ENCODE peak calls at places on chromosome 16, in seven cellular contexts. C, N, S, J, P, Q and X are unnamed samples.

GRCh38 chr16:56257260-56257659 is 66.0 kb downstream of the GNAO1 start:
- DNase-seq in C (no peak), N (no peak), S (no peak), J (no peak), P (peak; percentile 61), Q (peak; percentile 70), X (peak; percentile 40)

GRCh38 chr16:87635541-87636049 is 33.3 kb downstream of the JPH3 start:
- DNase-seq in C (peak; percentile 89), N (peak; percentile 59), S (peak; percentile 38), J (peak; percentile 52), P (peak; percentile 86), Q (no peak), X (no peak)

GRCh38 chr16:4915226-4915761 is 21.7 kb downstream of the PPL start:
- DNase-seq in C (no peak), N (peak; percentile 57), S (peak; percentile 85), J (no peak), P (no peak), Q (no peak), X (no peak)

GRCh38 chr16:30350134-30350871 is 4.8 kb downstream of the CD2BP2 start:
- DNase-seq in C (no peak), N (no peak), S (no peak), J (no peak), P (no peak), Q (no peak), X (peak; percentile 15)

GRCh38 chr16:53356478-53357207 is 77.6 kb upstream of the RBL2 start:
- DNase-seq in C (no peak), N (no peak), S (no peak), J (no peak), P (no peak), Q (no peak), X (no peak)

GRCh38 chr16:53775821-53776431 is 72.0 kb downstream of the FTO start:
- DNase-seq in C (peak; percentile 39), N (no peak), S (peak; percentile 96), J (no peak), P (peak; percentile 44), Q (peak; percentile 14), X (peak; percentile 38)

GRCh38 chr16:69865701-69866100 is 85.4 kb upstream of the CLEC18A start:
- DNase-seq in C (no peak), N (no peak), S (peak; percentile 84), J (no peak), P (no peak), Q (no peak), X (no peak)

GRCh38 chr16:57567691-57568090 is 25.2 kb downstream of the ADGRG5 start:
- DNase-seq in C (no peak), N (no peak), S (no peak), J (no peak), P (no peak), Q (no peak), X (no peak)

GRCh38 chr16:68155425-68155824 is 70.3 kb downstream of the NFATC3 start:
- DNase-seq in C (no peak), N (no peak), S (no peak), J (no peak), P (no peak), Q (no peak), X (no peak)

GRCh38 chr16:4273858-4274291 is 1.1 kb upstream of the TFAP4 start:
- DNase-seq in C (peak; percentile 74), N (peak; percentile 51), S (peak; percentile 47), J (peak; percentile 41), P (peak; percentile 70), Q (peak; percentile 71), X (peak; percentile 36)

GRCh38 chr16:28585674-28586073 is 11.2 kb downstream of the SULT1A2 start:
- DNase-seq in C (no peak), N (no peak), S (no peak), J (no peak), P (peak; percentile 70), Q (peak; percentile 39), X (no peak)

GRCh38 chr16:89667633-89668032 is 10.0 kb downstream of the SPATA33 start:
- DNase-seq in C (no peak), N (no peak), S (no peak), J (no peak), P (no peak), Q (no peak), X (no peak)

GRCh38 chr16:78184554-78185183 is 85.2 kb downstream of the WWOX start:
- DNase-seq in C (no peak), N (no peak), S (peak; percentile 25), J (no peak), P (no peak), Q (no peak), X (no peak)
- H3K4me3 ChIP-seq in C (no peak overlapping the region), N (no peak overlapping the region), S (no peak overlapping the region), J (no peak overlapping the region), P (no peak overlapping the region), Q (no peak overlapping the region), X (peak overlapping the region; percentile 43)

DNA sequence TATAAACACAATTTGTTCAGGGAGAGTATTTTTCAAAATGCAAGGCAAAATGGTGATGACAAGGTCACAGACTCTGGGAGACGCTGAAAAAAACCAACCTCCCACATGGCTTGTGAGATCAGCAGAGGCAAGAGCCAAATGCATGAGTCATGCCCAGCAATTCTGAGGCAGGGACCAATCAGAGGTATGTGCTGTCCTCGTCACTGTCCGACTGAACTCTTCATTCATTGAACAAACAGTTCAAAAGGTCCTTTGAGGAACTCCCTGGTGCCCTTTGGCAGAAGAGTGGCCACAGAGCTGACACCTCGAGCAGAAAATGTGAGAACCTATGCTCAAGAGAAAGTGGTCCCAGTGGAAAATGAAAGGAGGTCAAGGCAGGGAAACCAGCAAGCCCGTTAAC is 51.0 kb downstream of the CDH11 start:
- DNase-seq in C (peak; percentile 49), N (no peak), S (peak; percentile 99), J (no peak), P (peak; percentile 56), Q (peak; percentile 21), X (peak; percentile 78)
- H3K4me3 ChIP-seq in C (no peak overlapping the region), N (no peak overlapping the region), S (no peak overlapping the region), J (no peak overlapping the region), P (no peak overlapping the region), Q (peak overlapping the region; percentile 11), X (peak overlapping the region; percentile 49)

GRCh38 chr16:74743045-74743667 is 31.5 kb downstream of the FA2H start:
- DNase-seq in C (peak; percentile 72), N (no peak), S (no peak), J (no peak), P (no peak), Q (no peak), X (no peak)
- H3K4me3 ChIP-seq in C (peak overlapping the region; percentile 23), N (peak overlapping the region; percentile 52), S (no peak overlapping the region), J (no peak overlapping the region), P (no peak overlapping the region), Q (no peak overlapping the region), X (no peak overlapping the region)

GRCh38 chr16:3173892-3174617 is 13.9 kb upstream of the OR1F1 start:
- DNase-seq in C (peak; percentile 76), N (no peak), S (peak; percentile 50), J (no peak), P (no peak), Q (no peak), X (no peak)
- H3K4me3 ChIP-seq in C (peak overlapping the region; percentile 51), N (peak overlapping the region; percentile 23), S (no peak overlapping the region), J (no peak overlapping the region), P (no peak overlapping the region), Q (no peak overlapping the region), X (no peak overlapping the region)

GRCh38 chr16:23071202-23072083 is 77.8 kb downstream of the USP31 start:
- DNase-seq in C (no peak), N (no peak), S (peak; percentile 77), J (no peak), P (no peak), Q (no peak), X (no peak)
- H3K4me3 ChIP-seq in C (no peak overlapping the region), N (no peak overlapping the region), S (no peak overlapping the region), J (no peak overlapping the region), P (no peak overlapping the region), Q (no peak overlapping the region), X (peak overlapping the region; percentile 35)

GRCh38 chr16:716250-716607 is 1.3 kb downstream of the METRN start:
- DNase-seq in C (no peak), N (no peak), S (peak; percentile 50), J (no peak), P (no peak), Q (no peak), X (no peak)
- H3K4me3 ChIP-seq in C (peak overlapping the region; percentile 64), N (peak overlapping the region; percentile 74), S (peak overlapping the region; percentile 48), J (no peak overlapping the region), P (no peak overlapping the region), Q (peak overlapping the region; percentile 72), X (peak overlapping the region; percentile 56)